ENCODE peak calls at places on chromosomes 1 and 21, in eight cellular contexts. R is Panc1, U is fibroblast of lung, W is retinal pigment epithelial cell, H is activated B cell treated with CpG ODN at 0.5 μM for 24 hours, E is cardiac muscle cell, S is glutamatergic neuron, Z is ovary. P is an unnamed sample.

GRCh38 chr1:204520834-204521709 is 4.9 kb downstream of the MDM4 start:
- DNase-seq in Z (no peak), S (no peak), R (no peak), E (no peak), H (peak; percentile 30), U (peak; percentile 49), W (no peak), P (peak; percentile 75)

GRCh38 chr1:88462481-88463261 is 221.4 kb upstream of the PKN2 start:
- DNase-seq in W (no peak), H (no peak), Z (peak; percentile 64), R (no peak), U (peak; percentile 46), E (peak; percentile 76), S (peak; percentile 68), P (no peak)

GRCh38 chr21:14850394-14850793 is 214.4 kb downstream of the NRIP1 start:
- DNase-seq in E (no peak), R (no peak), S (no peak), H (no peak), Z (no peak), W (no peak), U (no peak), P (no peak)

GRCh38 chr1:177488722-177489121 is 318.0 kb downstream of the BRINP2 start:
- DNase-seq in Z (no peak), S (no peak), W (no peak), U (no peak), R (no peak), E (no peak), H (no peak), P (no peak)

GRCh38 chr1:168783831-168784230 is 54.8 kb upstream of the DPT start:
- DNase-seq in H (no peak), Z (no peak), R (no peak), E (no peak), W (no peak), U (peak; percentile 28), S (no peak), P (no peak)

GRCh38 chr1:53637726-53638640 is 101.0 kb downstream of the GLIS1 start:
- DNase-seq in W (no peak), Z (peak; percentile 14), U (no peak), H (no peak), R (no peak), E (no peak), S (no peak), P (no peak)

GRCh38 chr1:53092659-53093450 is 30.8 kb downstream of the PODN start:
- DNase-seq in W (no peak), H (no peak), E (no peak), S (no peak), U (no peak), R (no peak), Z (no peak), P (no peak)

GRCh38 chr21:39037807-39038405 is 145.3 kb downstream of the PSMG1 start:
- DNase-seq in H (no peak), U (no peak), S (no peak), E (no peak), Z (no peak), R (no peak), W (no peak), P (no peak)

GRCh38 chr1:61842863-61843514 is 100.7 kb downstream of the PATJ start:
- DNase-seq in R (no peak), H (no peak), U (no peak), E (no peak), S (no peak), W (no peak), Z (no peak), P (no peak)

GRCh38 chr1:212452323-212453155 is 19.8 kb downstream of the NENF start:
- DNase-seq in R (no peak), W (no peak), S (no peak), Z (peak; percentile 61), U (peak; percentile 78), E (no peak), H (no peak), P (no peak)

GRCh38 chr1:155892801-155893200 is 18.3 kb downstream of the RIT1 start:
- DNase-seq in W (no peak), S (no peak), H (no peak), Z (no peak), R (peak; percentile 45), U (peak; percentile 86), E (no peak), P (no peak)

GRCh38 chr1:31703431-31704260 is at the start of gene COL16A1:
- DNase-seq in S (no peak), Z (peak; percentile 91), E (peak; percentile 30), W (no peak), U (peak; percentile 79), H (no peak), R (no peak), P (no peak)

GRCh38 chr1:31706384-31707058 is 2.7 kb upstream of the COL16A1 start:
- DNase-seq in U (no peak), R (no peak), Z (no peak), S (peak; percentile 47), W (no peak), E (no peak), H (no peak), P (no peak)

GRCh38 chr1:31702836-31703404 is 897 bp downstream of the COL16A1 start:
- DNase-seq in R (no peak), H (no peak), E (no peak), Z (no peak), W (no peak), S (no peak), U (no peak), P (no peak)

GRCh38 chr1:31704261-31705079 is 653 bp upstream of the COL16A1 start:
- DNase-seq in S (no peak), U (peak; percentile 90), Z (no peak), W (no peak), H (no peak), E (no peak), R (no peak), P (no peak)

DNA sequence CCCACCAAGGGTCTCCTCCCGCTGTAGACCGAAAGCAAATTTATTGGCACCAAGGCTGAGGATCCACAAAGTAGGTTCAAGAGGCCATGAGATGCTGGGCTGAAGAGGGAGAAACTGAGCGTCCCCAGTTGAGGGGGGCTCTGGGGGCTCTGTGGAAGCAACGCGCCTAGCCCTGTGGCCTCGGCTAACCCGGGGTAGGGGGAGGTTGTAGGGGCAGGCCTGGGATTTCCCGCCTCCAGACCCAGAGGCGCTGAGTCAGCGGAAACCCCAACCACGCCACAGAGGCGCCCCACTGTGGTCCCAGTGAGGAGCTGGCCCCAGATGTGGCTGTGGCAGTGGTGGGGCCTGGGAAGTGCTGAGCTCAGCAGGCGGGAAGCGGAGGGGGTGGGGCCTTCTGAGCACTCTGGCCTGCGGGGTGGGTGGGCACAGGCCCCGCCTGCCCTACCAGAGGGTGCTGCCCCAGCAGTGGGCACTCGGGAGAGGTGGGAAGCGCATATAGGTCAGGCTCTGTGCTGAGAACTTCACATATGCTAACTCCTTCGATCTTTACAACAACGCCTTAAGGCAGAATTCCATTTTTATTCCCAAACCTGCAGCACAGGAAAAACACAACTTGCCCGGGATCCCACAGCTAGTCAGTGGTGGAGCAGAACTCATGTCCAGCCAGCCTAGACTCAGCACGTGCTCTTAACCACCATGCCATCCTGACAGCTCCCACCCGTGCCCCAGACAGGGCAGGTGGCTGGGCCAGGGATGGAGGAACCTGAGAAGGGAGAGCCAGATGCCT is 1.5 kb upstream of the COL16A1 start:
- DNase-seq in U (peak; percentile 74), S (no peak), Z (peak; percentile 85), H (peak; percentile 27), R (no peak), E (peak; percentile 51), W (no peak), P (peak; percentile 51)
- TF ChIP-seq CTCF in U (peak; percentile 27), S (no peak), Z (no peak), H (no peak), R (no peak), E (peak; percentile 42), W (peak; percentile 27), P (no peak)

GRCh38 chr1:2172551-2173146 is 21.9 kb downstream of the FAAP20 start:
- DNase-seq in H (no peak), S (no peak), R (no peak), U (no peak), E (no peak), Z (no peak), W (no peak), P (no peak)

GRCh38 chr1:2173546-2174347 is 20.8 kb downstream of the FAAP20 start:
- DNase-seq in H (no peak), W (no peak), S (no peak), Z (no peak), E (no peak), R (no peak), U (no peak), P (no peak)

GRCh38 chr1:2175055-2175414 is 19.5 kb downstream of the FAAP20 start:
- DNase-seq in S (no peak), R (no peak), E (no peak), Z (no peak), U (no peak), W (no peak), H (no peak), P (no peak)

GRCh38 chr1:2175681-2176454 is 18.7 kb downstream of the FAAP20 start:
- DNase-seq in Z (peak; percentile 74), R (no peak), S (no peak), E (no peak), W (no peak), U (no peak), H (no peak), P (no peak)

GRCh38 chr1:2174348-2175054 is 20.1 kb downstream of the FAAP20 start:
- DNase-seq in U (peak; percentile 58), W (no peak), R (peak; percentile 25), H (peak; percentile 31), Z (peak; percentile 80), E (peak; percentile 77), S (peak; percentile 76), P (no peak)
- TF ChIP-seq CTCF in U (peak; percentile 93), W (peak; percentile 97), R (peak; percentile 98), H (no peak), Z (peak; percentile 94), E (peak; percentile 98), S (peak; percentile 78), P (peak; percentile 79)

GRCh38 chr1:30087465-30087864 is 635.9 kb downstream of the MATN1 start:
- DNase-seq in W (no peak), H (no peak), Z (no peak), R (no peak), U (no peak), S (peak; percentile 39), E (peak; percentile 34), P (no peak)
- TF ChIP-seq CTCF in W (peak; percentile 56), H (no peak), Z (no peak), R (no peak), U (peak; percentile 50), S (peak; percentile 30), E (peak; percentile 36), P (no peak)

GRCh38 chr1:182601416-182601786 is 2.8 kb downstream of the RGS16 start:
- DNase-seq in U (peak; percentile 84), H (no peak), W (peak; percentile 37), Z (peak; percentile 62), S (peak; percentile 65), R (peak; percentile 22), E (peak; percentile 93), P (peak; percentile 42)

GRCh38 chr1:182598296-182598695 is 5.9 kb downstream of the RGS16 start:
- DNase-seq in H (no peak), U (no peak), E (no peak), W (no peak), Z (no peak), R (no peak), S (no peak), P (no peak)

GRCh38 chr1:182600036-182600713 is 4.0 kb downstream of the RGS16 start:
- DNase-seq in Z (no peak), S (no peak), H (no peak), U (no peak), R (no peak), E (no peak), W (no peak), P (no peak)

GRCh38 chr1:182600745-182601415 is 3.3 kb downstream of the RGS16 start:
- DNase-seq in U (no peak), R (no peak), E (no peak), H (no peak), W (no peak), S (no peak), Z (no peak), P (no peak)

GRCh38 chr1:182599339-182599738 is 4.8 kb downstream of the RGS16 start:
- DNase-seq in W (no peak), R (no peak), E (no peak), Z (no peak), H (no peak), S (no peak), U (no peak), P (peak; percentile 16)
- TF ChIP-seq CTCF in W (peak; percentile 50), R (peak; percentile 45), E (peak; percentile 45), Z (no peak), H (no peak), S (peak; percentile 29), U (peak; percentile 24), P (peak; percentile 20)

P was measured in CD4-positive, alpha-beta T cell.